ENCODE peak calls at places on chromosome 4, in four cellular contexts. E is DND-41, O is suprapubic skin, K is HFF-Myc. A is an unnamed sample.

GRCh38 chr4:174435981-174436776 is 86.1 kb downstream of the HPGD start:
- DNase-seq in E (no peak), O (no peak), K (no peak), A (no peak)

GRCh38 chr4:8229341-8229975 is 30.4 kb downstream of the SH3TC1 start:
- DNase-seq in E (no peak), O (no peak), K (no peak), A (no peak)

GRCh38 chr4:41297832-41298231 is 41.1 kb downstream of the UCHL1 start:
- DNase-seq in E (no peak), O (no peak), K (no peak), A (no peak)

GRCh38 chr4:99755223-99755944 is 61.2 kb upstream of the DAPP1 start:
- DNase-seq in E (no peak), O (no peak), K (no peak), A (no peak)

GRCh38 chr4:108635070-108635655 is 14.8 kb downstream of the RPL34 start:
- DNase-seq in E (no peak), O (no peak), K (no peak), A (no peak)

GRCh38 chr4:87120411-87121162 is 99.8 kb downstream of the KLHL8 start:
- DNase-seq in E (no peak), O (no peak), K (no peak), A (no peak)

GRCh38 chr4:48030470-48030869 is 13.9 kb downstream of the NIPAL1 start:
- DNase-seq in E (no peak), O (no peak), K (no peak), A (no peak)

GRCh38 chr4:139609647-139610046 is 53.6 kb upstream of the SETD7 start:
- DNase-seq in E (no peak), O (no peak), K (no peak), A (no peak)

GRCh38 chr4:56728512-56728911 is 47.4 kb upstream of the HOPX start:
- DNase-seq in E (no peak), O (peak), K (peak), A (no peak)

GRCh38 chr4:153221783-153222161 is 17.5 kb downstream of the TRIM2 start:
- DNase-seq in E (no peak), O (no peak), K (no peak), A (no peak)

GRCh38 chr4:59630922-59631321 is 1569.2 kb upstream of the ADGRL3 start:
- DNase-seq in E (no peak), O (no peak), K (no peak), A (no peak)

GRCh38 chr4:111326450-111326849 is 703.6 kb upstream of the PITX2 start:
- DNase-seq in E (no peak), O (no peak), K (no peak), A (no peak)

GRCh38 chr4:158015241-158015640 is 157.6 kb downstream of the GASK1B start:
- DNase-seq in E (no peak), O (no peak), K (no peak), A (no peak)

GRCh38 chr4:152778656-152779512 is 646 bp downstream of the TIGD4 start:
- DNase-seq in E (peak), O (no peak), K (no peak), A (peak)

GRCh38 chr4:168269879-168270278 is 48.7 kb downstream of the DDX60 start:
- DNase-seq in E (no peak), O (no peak), K (no peak), A (no peak)

GRCh38 chr4:165715989-165716388 is 157.0 kb upstream of the TLL1 start:
- DNase-seq in E (no peak), O (no peak), K (no peak), A (no peak)

GRCh38 chr4:108774809-108775530 is 12.1 kb upstream of the ETNPPL start:
- DNase-seq in E (no peak), O (no peak), K (no peak), A (no peak)

GRCh38 chr4:98642991-98643426 is 15.4 kb downstream of the TSPAN5 start:
- DNase-seq in E (no peak), O (no peak), K (no peak), A (no peak)

GRCh38 chr4:165476214-165477098 is 97.6 kb downstream of the CPE start:
- DNase-seq in E (no peak), O (no peak), K (no peak), A (no peak)

GRCh38 chr4:126582737-126583136 is 1050.0 kb upstream of the INTU start:
- DNase-seq in E (no peak), O (no peak), K (no peak), A (peak)

GRCh38 chr4:13329963-13330362 is 154.2 kb downstream of the RAB28 start:
- DNase-seq in E (no peak), O (no peak), K (peak), A (no peak)

DNA sequence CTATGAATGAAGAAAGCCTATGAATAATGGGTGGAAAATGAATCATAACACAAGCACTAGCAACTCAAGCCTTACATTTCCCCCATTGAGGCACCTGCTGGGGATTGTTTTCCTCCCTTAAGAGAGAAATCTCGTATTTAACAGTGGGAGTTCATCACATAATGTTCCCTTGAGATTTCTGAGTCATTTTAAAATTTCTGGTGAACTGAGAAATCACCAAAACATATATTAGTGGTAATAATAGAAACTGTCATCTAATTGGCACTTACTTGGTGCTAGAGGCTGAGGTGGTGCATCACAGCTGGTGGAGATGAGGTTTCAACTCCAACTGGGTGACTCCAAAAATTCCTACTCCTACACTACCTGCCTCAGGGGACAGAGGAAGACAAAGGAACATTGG is 561.3 kb upstream of the LCORL start:
- DNase-seq in E (no peak), O (no peak), K (no peak), A (no peak)
- H3K4me3 ChIP-seq in E (no peak), O (no peak), K (no peak), A (no peak)

GRCh38 chr4:77157859-77158486 is 966 bp downstream of the CCNG2 start:
- DNase-seq in E (peak), O (peak), K (no peak), A (peak)
- TF ChIP-seq CTCF in E (peak), O (no peak), K (no peak), A (no peak)

DNA sequence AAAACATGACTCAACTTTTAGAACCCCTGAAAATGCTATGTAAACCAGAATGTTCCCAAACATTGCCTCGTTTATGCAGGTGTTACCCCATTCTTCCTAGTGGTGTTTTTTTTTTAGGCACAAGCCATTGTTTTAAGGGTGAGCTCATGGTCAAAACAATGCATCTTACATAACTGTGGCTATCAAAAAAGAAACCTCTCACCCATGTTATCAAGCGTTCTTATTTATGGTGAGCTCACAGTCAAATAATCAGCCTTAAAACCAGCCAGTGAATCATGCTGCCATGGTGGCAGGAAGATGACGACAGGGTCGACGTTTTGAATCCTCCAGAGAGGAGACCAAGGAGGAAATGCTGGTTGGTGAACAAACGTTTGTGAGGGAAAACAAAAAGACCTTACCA is 195.2 kb downstream of the KDR start:
- DNase-seq in E (no peak), O (no peak), K (no peak), A (no peak)
- H3K4me3 ChIP-seq in E (no peak), O (no peak), K (no peak), A (no peak)

DNA sequence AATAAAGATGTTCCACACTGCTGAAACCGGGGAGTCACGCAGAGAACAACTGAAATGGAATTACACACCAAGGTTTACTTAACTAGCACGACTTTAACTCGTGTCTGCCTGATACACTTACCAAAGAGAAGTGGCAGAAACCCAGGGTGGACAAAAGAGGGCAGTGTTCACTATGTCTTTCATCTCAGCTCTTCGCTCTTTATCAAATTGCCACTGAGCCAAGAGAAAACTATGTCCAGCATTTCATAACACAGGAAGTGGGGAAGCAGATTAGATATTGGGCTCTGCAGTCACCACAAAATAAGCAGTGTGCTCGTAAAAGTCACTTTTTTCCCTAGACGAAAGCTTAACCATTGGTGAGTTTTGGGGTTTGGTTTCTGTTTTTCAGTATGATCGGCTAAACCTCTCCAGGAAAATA is 155.7 kb downstream of the CHIC2 start:
- DNase-seq in E (peak), O (no peak), K (peak), A (peak)
- TF ChIP-seq CTCF in E (peak), O (no peak), K (peak), A (peak)

GRCh38 chr4:156290811-156291210 is 337.1 kb upstream of the CTSO start:
- DNase-seq in E (no peak), O (no peak), K (no peak), A (no peak)
- H3K4me3 ChIP-seq in E (no peak), O (no peak), K (no peak), A (no peak)

DNA sequence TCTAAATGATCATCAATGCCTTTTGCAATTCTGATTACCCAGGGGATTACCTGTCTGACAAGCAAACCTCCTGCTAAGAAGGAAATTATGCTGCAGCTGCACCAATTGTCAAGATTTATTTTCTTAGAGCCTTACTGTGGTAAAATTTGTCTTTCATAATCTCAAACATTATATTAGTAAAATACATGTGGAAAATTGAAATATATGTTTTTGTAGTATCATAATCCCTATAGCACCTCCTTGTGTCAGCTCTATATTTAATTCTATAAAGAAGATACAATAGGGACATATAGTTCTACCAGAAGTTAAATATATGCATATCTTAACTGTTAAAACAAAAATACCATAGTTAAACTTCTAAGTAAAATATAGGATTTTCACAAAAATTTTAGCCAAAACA is 655.6 kb upstream of the PCDH10 start:
- DNase-seq in E (no peak), O (no peak), K (no peak), A (no peak)
- TF ChIP-seq CTCF in E (no peak), O (no peak), K (no peak), A (no peak)

DNA sequence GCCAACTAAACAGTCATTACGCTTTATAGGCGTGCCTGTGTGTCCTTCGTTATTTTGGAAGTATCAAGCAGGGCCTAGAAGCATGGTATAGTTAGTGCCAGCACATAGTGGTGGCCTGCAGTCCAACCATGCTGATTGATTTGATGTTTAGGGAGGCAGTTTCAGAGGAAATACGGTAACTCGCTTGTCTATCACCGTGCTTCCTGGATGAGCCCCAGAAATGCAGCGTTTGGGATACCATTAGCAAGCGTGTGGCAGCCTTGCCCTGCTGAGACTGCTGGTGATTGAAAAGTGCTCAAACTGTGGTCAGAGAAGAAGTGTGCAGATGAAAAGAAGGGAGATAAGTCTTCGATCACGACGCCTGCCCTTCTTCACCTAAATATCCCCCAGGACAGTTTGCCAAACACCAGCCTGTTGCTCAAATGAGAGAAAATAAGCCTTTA is 158.4 kb downstream of the CHIC2 start:
- DNase-seq in E (peak), O (no peak), K (peak), A (peak)
- H3K4me3 ChIP-seq in E (peak), O (peak), K (peak), A (peak)

GRCh38 chr4:188971125-188971524 is 831.9 kb downstream of the TRIML1 start:
- DNase-seq in E (no peak), O (no peak), K (no peak), A (no peak)
- TF ChIP-seq CTCF in E (peak), O (no peak), K (peak), A (no peak)

DNA sequence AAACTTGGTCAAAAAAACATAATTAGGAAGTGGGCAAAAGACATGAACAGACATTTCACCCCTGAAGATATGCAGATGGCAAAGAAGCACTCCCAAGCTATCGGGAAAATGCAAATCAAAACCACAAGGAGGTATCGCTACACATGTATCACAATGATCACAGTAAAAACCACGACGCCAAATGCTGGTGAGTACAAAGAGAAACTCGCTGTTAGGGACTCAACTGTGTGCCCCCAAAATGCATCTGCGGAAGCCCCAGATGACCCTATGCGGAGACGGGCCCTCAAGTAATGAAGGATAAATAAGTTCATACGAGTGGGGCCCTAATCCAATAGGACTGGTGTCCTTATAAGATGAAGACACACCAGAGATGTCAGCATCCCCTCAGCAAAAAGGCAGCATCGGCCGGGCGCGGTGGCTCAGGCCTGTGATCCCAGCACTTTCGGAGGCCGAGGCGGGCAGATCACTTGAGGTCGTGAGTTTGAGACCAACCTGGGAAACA is 10.2 kb downstream of the GAK start:
- DNase-seq in E (peak), O (peak), K (no peak), A (peak)
- H3K4me3 ChIP-seq in E (no peak), O (no peak), K (no peak), A (peak)

A was measured in GM12865.